ENCODE peak calls at places on chromosomes 5 and 9, in five cellular contexts. L is A549, A is nephron progenitor cell, P is left ventricle myocardium inferior, N is tibial artery. O is an unnamed sample.

GRCh38 chr5:138179277-138179857 is 455 bp downstream of the KIF20A start:
- DNase-seq in L (peak; percentile 29), A (peak; percentile 16), P (no peak), N (no peak), O (no peak)

GRCh38 chr5:95930541-95930940 is 31.1 kb downstream of the ELL2 start:
- DNase-seq in L (no peak), A (no peak), P (no peak), N (no peak), O (no peak)

GRCh38 chr5:35345222-35345621 is 114.9 kb upstream of the PRLR start:
- DNase-seq in L (no peak), A (no peak), P (no peak), N (no peak), O (no peak)

GRCh38 chr5:79689541-79690466 is at the start of gene CMYA5:
- DNase-seq in L (no peak), A (peak; percentile 66), P (peak; percentile 68), N (peak; percentile 41), O (no peak)

GRCh38 chr9:113669523-113670115 is 206.1 kb downstream of the RGS3 start:
- DNase-seq in L (no peak), A (no peak), P (no peak), N (no peak), O (no peak)

GRCh38 chr5:154857091-154857533 is 1.3 kb upstream of the CNOT8 start:
- DNase-seq in L (peak; percentile 16), A (no peak), P (peak; percentile 89), N (peak; percentile 89), O (no peak)

GRCh38 chr5:119049824-119050449 is 20.9 kb upstream of the DMXL1 start:
- DNase-seq in L (no peak), A (no peak), P (no peak), N (no peak), O (no peak)

GRCh38 chr5:142078251-142078650 is 30.3 kb upstream of the NDFIP1 start:
- DNase-seq in L (no peak), A (no peak), P (no peak), N (no peak), O (no peak)

DNA sequence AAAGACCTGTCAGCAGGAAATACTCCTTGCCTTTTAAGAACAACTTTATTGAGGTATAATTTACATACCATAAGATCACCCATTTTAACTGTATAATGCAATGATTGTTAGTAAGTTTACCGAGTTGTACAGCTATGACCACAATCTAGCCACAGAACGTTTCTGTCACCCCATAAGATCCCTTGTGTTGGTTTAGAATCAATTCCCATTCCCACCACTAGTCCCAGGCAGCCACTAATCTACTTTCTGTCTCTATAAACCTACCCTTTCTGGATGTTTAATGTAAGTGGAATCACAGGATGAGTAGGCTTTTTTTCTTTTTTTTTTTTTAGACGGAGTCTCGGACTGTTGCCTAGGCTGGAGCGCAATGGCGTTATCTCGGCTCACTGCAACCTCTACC is 4.4 kb downstream of the GPR107 start:
- DNase-seq in L (peak; percentile 71), A (no peak), P (no peak), N (no peak), O (no peak)
- TF ChIP-seq CTCF in L (no peak), A (peak; percentile 14), P (no peak), N (no peak), O (peak; percentile 44)

DNA sequence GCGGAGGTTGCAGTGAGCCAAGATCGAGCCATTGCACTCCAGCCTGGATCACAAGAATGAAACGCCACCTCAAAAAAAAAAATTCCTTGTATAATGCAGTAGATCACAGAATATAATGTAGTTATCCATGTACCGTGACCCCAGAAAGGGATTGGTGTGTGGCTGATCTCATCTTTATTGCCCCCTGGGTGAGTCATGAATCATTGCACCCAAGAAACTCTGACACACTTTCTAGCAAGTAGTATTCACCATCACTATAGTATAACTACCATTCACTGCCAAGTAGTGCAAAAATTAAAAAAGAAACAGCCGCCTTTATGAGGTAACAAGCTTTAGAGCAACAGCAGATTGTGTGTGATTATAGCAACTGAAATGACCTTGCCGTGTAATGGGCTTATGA is 23.7 kb upstream of the ANKH start:
- DNase-seq in L (no peak), A (no peak), P (no peak), N (no peak), O (no peak)
- TF ChIP-seq CTCF in L (no peak), A (no peak), P (no peak), N (no peak), O (no peak)

DNA sequence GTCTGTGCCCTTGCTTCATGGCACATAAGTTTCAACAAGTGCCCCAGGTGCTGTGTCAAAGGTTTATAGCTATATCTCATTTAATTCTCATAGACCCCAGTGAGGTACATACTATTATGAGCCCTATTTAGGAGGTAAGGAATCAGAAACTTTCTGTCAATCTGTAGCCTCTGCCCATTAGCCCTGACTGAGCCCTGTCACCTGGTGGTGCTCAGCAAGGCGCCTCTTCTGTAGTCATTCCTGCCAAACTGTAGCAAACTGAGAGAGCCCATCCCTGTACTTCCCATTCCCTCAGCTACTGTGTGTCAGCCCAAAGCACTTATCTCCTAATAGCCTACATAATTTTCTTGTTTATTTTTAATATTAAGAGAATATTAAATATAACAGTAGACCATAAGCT is 46.5 kb upstream of the FOXI1 start:
- DNase-seq in L (no peak), A (no peak), P (no peak), N (no peak), O (no peak)
- TF ChIP-seq CTCF in L (no peak), A (no peak), P (no peak), N (no peak), O (no peak)

DNA sequence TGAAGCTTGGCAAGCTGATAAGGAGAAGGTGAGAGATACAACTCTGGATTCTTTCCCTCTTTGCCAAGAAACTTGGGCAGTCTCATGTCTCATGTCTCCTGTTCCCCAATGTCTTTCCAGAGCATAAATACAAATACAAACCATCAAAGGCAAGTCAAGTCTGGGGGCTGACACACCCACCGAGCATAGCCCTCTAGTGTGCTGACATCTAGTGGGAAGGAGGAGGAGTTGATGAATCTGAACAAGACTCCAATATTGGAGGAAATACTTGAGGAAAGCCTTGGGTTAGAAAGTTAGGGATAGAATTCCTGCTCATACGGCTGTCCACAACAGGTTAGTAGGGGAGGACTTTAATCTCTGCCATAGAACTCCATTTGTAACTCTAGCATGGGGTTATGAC is 8.6 kb downstream of the MLANA start:
- DNase-seq in L (no peak), A (no peak), P (no peak), N (no peak), O (no peak)
- TF ChIP-seq CTCF in L (peak; percentile 16), A (no peak), P (no peak), N (no peak), O (no peak)

DNA sequence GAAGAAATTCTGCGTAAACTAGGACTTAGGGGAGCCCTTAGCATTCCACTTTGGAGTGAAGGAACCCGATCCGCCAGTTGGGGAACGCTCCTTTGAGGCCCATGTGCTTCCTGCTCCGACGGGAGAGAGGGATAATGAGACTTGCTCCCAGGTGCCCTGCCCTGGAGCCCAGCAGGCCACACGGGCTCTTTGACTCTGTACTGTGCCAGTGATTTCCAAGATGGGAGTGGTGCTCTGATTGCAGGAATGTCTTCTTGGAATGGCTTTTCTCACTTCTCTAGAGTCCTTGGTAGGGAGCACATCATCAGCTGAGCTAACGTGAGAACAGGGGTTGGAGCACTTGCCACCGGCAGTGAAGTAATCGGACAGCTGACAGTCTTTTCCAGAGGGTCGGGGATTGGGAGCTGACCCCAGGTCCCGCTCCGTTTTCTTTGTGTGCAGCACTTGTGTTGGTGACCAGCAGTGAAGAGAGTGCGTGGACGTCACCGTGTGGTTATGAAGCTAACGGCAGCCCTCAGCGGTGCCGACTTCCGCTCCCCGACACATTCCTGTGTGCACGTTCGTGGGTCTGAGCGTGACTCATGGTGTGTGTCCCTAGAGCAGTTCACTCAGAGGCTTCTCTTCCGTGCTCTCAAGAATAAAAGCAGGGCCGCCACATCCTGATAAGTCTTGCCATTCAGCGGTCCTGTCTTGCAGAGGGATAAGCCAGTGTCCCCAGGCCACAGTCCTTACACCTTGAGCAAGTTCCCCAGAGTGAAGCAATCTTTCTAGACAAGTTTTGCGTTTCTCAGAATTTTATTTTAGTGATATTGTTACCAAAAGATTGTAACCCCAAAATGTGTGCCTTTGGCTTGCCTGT is 25.6 kb downstream of the ABL1 start:
- DNase-seq in L (no peak), A (no peak), P (peak; percentile 83), N (peak; percentile 91), O (no peak)
- TF ChIP-seq CTCF in L (no peak), A (no peak), P (peak; percentile 64), N (peak; percentile 69), O (no peak)

O was measured in CD14-positive monocyte.